ENCODE peak calls at places on chromosome 2, in seven cellular contexts. S, T, V, R, U, Q and W are unnamed samples.
A peak's percentile ranks its signal among the peaks of the same experiment; 100 is the strongest.

GRCh38 chr2:168490015-168490874 is 34.2 kb downstream of the CERS6 start:
- DNase-seq in R (no peak), S (no peak), U (peak; percentile 54), Q (peak; percentile 38), T (peak; percentile 18), V (no peak), W (peak; percentile 44)

GRCh38 chr2:61950571-61951315 is 45.3 kb downstream of the COMMD1 start:
- DNase-seq in V (no peak), U (no peak), T (no peak), S (no peak), Q (no peak), R (no peak), W (no peak)

GRCh38 chr2:110737783-110738182 is 5.4 kb downstream of the ACOXL start:
- DNase-seq in V (no peak), Q (no peak), R (no peak), S (no peak), U (no peak), T (no peak), W (no peak)

GRCh38 chr2:78977661-78978145 is 47.8 kb upstream of the REG3G start:
- DNase-seq in Q (no peak), T (no peak), V (no peak), S (no peak), U (no peak), R (no peak), W (no peak)

GRCh38 chr2:192190474-192190873 is 4.3 kb downstream of the TMEFF2 start:
- DNase-seq in R (peak; percentile 10), T (no peak), S (no peak), U (peak; percentile 59), Q (peak; percentile 41), V (no peak), W (no peak)

GRCh38 chr2:66578067-66578852 is 143.3 kb downstream of the MEIS1 start:
- DNase-seq in U (no peak), Q (no peak), R (no peak), T (peak; percentile 39), V (no peak), S (peak; percentile 75), W (no peak)

GRCh38 chr2:235366847-235367246 is 127.0 kb upstream of the AGAP1 start:
- DNase-seq in S (no peak), T (no peak), V (no peak), U (no peak), R (no peak), Q (no peak), W (no peak)

GRCh38 chr2:203083328-203083727 is 68.7 kb downstream of the NBEAL1 start:
- DNase-seq in Q (no peak), R (no peak), U (no peak), S (no peak), V (no peak), T (no peak), W (no peak)

GRCh38 chr2:234564719-234565118 is 67.8 kb upstream of the ARL4C start:
- DNase-seq in R (no peak), S (no peak), U (peak; percentile 60), T (no peak), V (no peak), Q (no peak), W (no peak)

GRCh38 chr2:95346738-95347671 is 49.9 kb downstream of the KCNIP3 start:
- DNase-seq in S (peak; percentile 81), Q (no peak), T (peak; percentile 59), U (peak; percentile 72), R (no peak), V (no peak), W (no peak)

GRCh38 chr2:23381084-23381483 is 3.9 kb upstream of the KLHL29 start:
- DNase-seq in V (no peak), S (peak; percentile 83), T (no peak), R (peak; percentile 89), U (peak; percentile 70), Q (peak; percentile 79), W (no peak)

GRCh38 chr2:103887625-103888024 is 966.3 kb upstream of the POU3F3 start:
- DNase-seq in Q (no peak), V (no peak), T (no peak), U (no peak), S (no peak), R (no peak), W (no peak)

GRCh38 chr2:123953848-123954247 is 71.2 kb upstream of the CNTNAP5 start:
- DNase-seq in T (no peak), S (no peak), Q (no peak), U (peak; percentile 19), R (no peak), V (no peak), W (no peak)

GRCh38 chr2:54619660-54620231 is 103.7 kb upstream of the EML6 start:
- DNase-seq in T (no peak), Q (no peak), S (peak; percentile 35), R (no peak), U (no peak), V (no peak), W (no peak)

GRCh38 chr2:225276207-225276606 is 123.3 kb upstream of the NYAP2 start:
- DNase-seq in V (no peak), R (no peak), U (no peak), Q (no peak), T (no peak), S (no peak), W (no peak)

GRCh38 chr2:149858916-149859634 is 271.5 kb upstream of the MMADHC start:
- DNase-seq in V (no peak), R (no peak), Q (peak; percentile 47), T (no peak), U (peak; percentile 78), S (no peak), W (no peak)

GRCh38 chr2:178874529-178875240 is 67.5 kb upstream of the TTN start:
- DNase-seq in T (no peak), U (no peak), Q (no peak), V (no peak), S (no peak), R (no peak), W (no peak)

GRCh38 chr2:102346381-102347130 is 9.0 kb upstream of the IL18R1 start:
- DNase-seq in U (no peak), V (no peak), R (no peak), T (no peak), Q (no peak), S (no peak), W (no peak)

GRCh38 chr2:69381337-69381737 is 5.7 kb downstream of the GFPT1 start:
- DNase-seq in V (no peak), S (no peak), U (peak; percentile 50), Q (peak; percentile 72), T (no peak), R (no peak), W (no peak)

GRCh38 chr2:240620149-240620731 is 5.0 kb upstream of the GPR35 start:
- DNase-seq in T (no peak), R (no peak), Q (no peak), S (no peak), U (no peak), V (no peak), W (no peak)

GRCh38 chr2:17638181-17638743 is 97.8 kb downstream of the VSNL1 start:
- DNase-seq in U (no peak), R (no peak), T (no peak), Q (no peak), V (no peak), S (no peak), W (no peak)

GRCh38 chr2:24421668-24422067 is 61.3 kb upstream of the ITSN2 start:
- DNase-seq in Q (peak; percentile 66), T (peak; percentile 75), R (peak; percentile 48), S (no peak), V (peak; percentile 29), U (peak; percentile 57), W (peak; percentile 31)

GRCh38 chr2:69013123-69013836 is at the start of gene ANTXR1:
- DNase-seq in Q (peak; percentile 82), V (no peak), S (peak; percentile 81), T (peak; percentile 82), U (peak; percentile 86), R (peak; percentile 53), W (peak; percentile 24)

GRCh38 chr2:195984951-195985726 is 83.5 kb downstream of the DNAH7 start:
- DNase-seq in U (peak; percentile 4), T (no peak), S (no peak), V (no peak), Q (no peak), R (no peak), W (no peak)

GRCh38 chr2:68765739-68766377 is 31.2 kb downstream of the ARHGAP25 start:
- DNase-seq in Q (no peak), V (no peak), T (no peak), S (no peak), R (no peak), U (no peak), W (no peak)

DNA sequence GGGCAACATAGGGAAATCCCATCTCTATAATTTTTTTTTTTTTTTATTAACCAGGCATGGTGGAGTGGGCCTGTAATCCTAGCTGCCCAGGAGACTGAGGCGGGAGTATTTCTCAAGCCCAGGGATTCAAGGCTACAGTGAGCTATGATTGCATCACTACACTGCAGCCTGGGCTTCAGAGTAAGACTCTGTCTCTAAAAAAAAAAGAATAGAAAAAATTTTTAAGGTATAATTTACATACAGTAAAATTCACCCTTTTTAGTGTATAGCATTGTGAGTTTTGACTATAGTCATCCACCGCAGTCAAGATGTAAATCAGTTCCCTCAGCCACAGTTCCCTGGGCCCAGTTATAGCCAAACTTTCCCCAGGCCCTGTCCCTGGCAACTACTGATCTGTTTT is 57.1 kb upstream of the MSH6 start:
- DNase-seq in T (no peak), Q (no peak), R (no peak), U (no peak), S (no peak), V (no peak), W (no peak)
- H3K27ac ChIP-seq in T (no peak overlapping the region), Q (no peak overlapping the region), R (no peak overlapping the region), U (no peak overlapping the region), S (no peak overlapping the region), V (no peak overlapping the region), W (no peak overlapping the region)

GRCh38 chr2:144606756-144607498 is 87.0 kb upstream of the ZEB2 start:
- DNase-seq in U (no peak), S (no peak), R (no peak), V (no peak), T (no peak), Q (no peak), W (no peak)
- H3K27ac ChIP-seq in U (no peak overlapping the region), S (no peak overlapping the region), R (no peak overlapping the region), V (no peak overlapping the region), T (no peak overlapping the region), Q (no peak overlapping the region), W (no peak overlapping the region)

GRCh38 chr2:180730976-180731375 is 249.4 kb upstream of the UBE2E3 start:
- DNase-seq in S (no peak), U (peak; percentile 42), Q (peak; percentile 30), T (no peak), V (no peak), R (no peak), W (no peak)

GRCh38 chr2:180723712-180724111 is 256.7 kb upstream of the UBE2E3 start:
- DNase-seq in V (no peak), S (no peak), R (no peak), Q (no peak), U (no peak), T (no peak), W (no peak)

GRCh38 chr2:180733330-180733729 is 247.1 kb upstream of the UBE2E3 start:
- DNase-seq in R (no peak), Q (no peak), S (no peak), V (no peak), T (no peak), U (no peak), W (no peak)

GRCh38 chr2:180732337-180732736 is 248.1 kb upstream of the UBE2E3 start:
- DNase-seq in S (no peak), T (no peak), U (no peak), R (no peak), Q (no peak), V (no peak), W (no peak)

GRCh38 chr2:180728928-180729559 is 251.4 kb upstream of the UBE2E3 start:
- DNase-seq in R (no peak), Q (peak; percentile 53), T (no peak), S (no peak), V (no peak), U (peak; percentile 95), W (no peak)
- H3K27ac ChIP-seq in R (no peak overlapping the region), Q (peak overlapping the region; percentile 64), T (no peak overlapping the region), S (no peak overlapping the region), V (no peak overlapping the region), U (peak overlapping the region; percentile 75), W (no peak overlapping the region)

GRCh38 chr2:237243487-237243886 is 157.8 kb downstream of the COPS8 start:
- DNase-seq in Q (no peak), V (no peak), S (no peak), T (no peak), U (no peak), R (no peak), W (no peak)
- H3K27ac ChIP-seq in Q (no peak overlapping the region), V (no peak overlapping the region), S (no peak overlapping the region), T (no peak overlapping the region), U (no peak overlapping the region), R (no peak overlapping the region), W (no peak overlapping the region)